ENCODE peak calls at places on chromosomes 7 and 10, in eight cellular contexts. A is DMS79 treated with DMSO at 0.1 percent for 48 hours; D is ovary; V is activated CD4-positive, alpha-beta T cell treated with anti-CD3 and anti-CD28 coated beads, Interleukin-2, amount 50 U/mL, for 24 hours; R is activated T-cell treated with anti-CD3 and anti-CD28 coated beads, Interleukin-2, amount 50 U/mL, for 72 hours; T is RCC 7860; I is epithelial cell of prostate; O is iris pigment epithelial cell. X is an unnamed sample.

GRCh38 chr10:113305871-113306270 is 247.0 kb upstream of the HABP2 start:
- DNase-seq in O (peak; percentile 73), V (no peak), T (no peak), A (no peak), R (no peak), I (no peak), D (no peak), X (no peak)

GRCh38 chr10:69769395-69769989 is 32.2 kb upstream of the COL13A1 start:
- DNase-seq in A (no peak), V (no peak), I (no peak), D (no peak), T (peak; percentile 98), R (no peak), O (peak; percentile 81), X (peak; percentile 40)

GRCh38 chr10:34528320-34528719 is 286.8 kb downstream of the PARD3 start:
- DNase-seq in V (no peak), O (peak; percentile 99), D (no peak), R (no peak), I (peak; percentile 58), A (peak; percentile 58), T (peak; percentile 92), X (peak; percentile 92)

GRCh38 chr10:4771554-4772201 is 54.3 kb upstream of the AKR1E2 start:
- DNase-seq in D (no peak), I (peak; percentile 37), V (no peak), O (peak; percentile 73), R (no peak), A (no peak), T (no peak), X (no peak)

GRCh38 chr7:2409745-2410414 is 6.5 kb downstream of the CHST12 start:
- DNase-seq in A (no peak), O (no peak), D (no peak), V (no peak), T (no peak), R (no peak), I (no peak), X (no peak)

GRCh38 chr7:33050425-33051318 is 11.9 kb downstream of the NT5C3A start:
- DNase-seq in D (no peak), V (no peak), T (peak; percentile 39), O (peak; percentile 50), R (peak; percentile 23), A (peak; percentile 38), I (no peak), X (peak; percentile 13)

GRCh38 chr7:151838861-151839381 is 38.0 kb downstream of the PRKAG2 start:
- DNase-seq in V (no peak), T (no peak), O (no peak), I (no peak), A (peak; percentile 25), R (peak; percentile 41), D (no peak), X (no peak)

GRCh38 chr7:49577576-49577975 is 195.9 kb upstream of the VWC2 start:
- DNase-seq in D (no peak), T (no peak), R (no peak), A (no peak), I (no peak), O (no peak), V (no peak), X (no peak)

GRCh38 chr10:103355906-103356599 is 5.1 kb upstream of the PCGF6 start:
- DNase-seq in D (no peak), I (no peak), T (no peak), A (no peak), V (no peak), O (no peak), R (no peak), X (no peak)

GRCh38 chr7:99576251-99576650 is 17.8 kb downstream of the ZNF655 start:
- DNase-seq in V (no peak), I (no peak), A (no peak), D (no peak), O (no peak), R (no peak), T (no peak), X (no peak)

GRCh38 chr7:137957887-137958286 is 44.0 kb downstream of the CREB3L2 start:
- DNase-seq in R (no peak), T (peak; percentile 9), D (no peak), O (no peak), V (no peak), I (no peak), A (no peak), X (no peak)

X was measured in HCT116.